ENCODE peak calls at places on chromosomes 6 and 20, in five cellular contexts. S is fibroblast of lung; Z is stomach; J is ascending aorta; T is naive thymus-derived CD4-positive, alpha-beta T cell. Q is an unnamed sample. For H3K4me1, the result is how much of the 10 kb centered on the place peaks cover.

GRCh38 chr6:145829102-145829501 is 14.5 kb upstream of the FBXO30 start:
- DNase-seq in S (no peak), Z (no peak), J (no peak), T (no peak), Q (no peak)

GRCh38 chr20:51134405-51134804 is 111.5 kb upstream of the KCNG1 start:
- DNase-seq in S (no peak), Z (no peak), J (peak), T (no peak), Q (no peak)

GRCh38 chr6:148760568-148761531 is 14.0 kb downstream of the UST start:
- DNase-seq in S (peak), Z (peak), J (peak), T (peak), Q (peak)

GRCh38 chr6:105985098-105985815 is 100.9 kb upstream of the PRDM1 start:
- DNase-seq in S (no peak), Z (no peak), J (no peak), T (no peak), Q (peak)

GRCh38 chr6:170024940-170025339 is 265.9 kb downstream of the DLL1 start:
- DNase-seq in S (peak), Z (peak), J (peak), T (no peak), Q (peak)

GRCh38 chr6:151021878-151022277 is 156.4 kb downstream of the MTHFD1L start:
- DNase-seq in S (peak), Z (no peak), J (peak), T (no peak), Q (no peak)

GRCh38 chr6:137794510-137795200 is 72.4 kb upstream of the TNFAIP3 start:
- DNase-seq in S (no peak), Z (no peak), J (no peak), T (no peak), Q (no peak)

GRCh38 chr20:37308098-37309050 is 18.9 kb downstream of the MANBAL start:
- DNase-seq in S (no peak), Z (no peak), J (no peak), T (no peak), Q (no peak)

GRCh38 chr6:150543178-150543577 is 56.5 kb upstream of the PLEKHG1 start:
- DNase-seq in S (no peak), Z (no peak), J (no peak), T (no peak), Q (no peak)

GRCh38 chr6:168314948-168315347 is 4.6 kb downstream of the DACT2 start:
- DNase-seq in S (no peak), Z (no peak), J (no peak), T (no peak), Q (no peak)

GRCh38 chr20:47243906-47244305 is 112.6 kb downstream of the ZMYND8 start:
- DNase-seq in S (no peak), Z (no peak), J (no peak), T (no peak), Q (no peak)

GRCh38 chr6:10429638-10430427 is 15.0 kb upstream of the TFAP2A start:
- DNase-seq in S (peak), Z (no peak), J (no peak), T (no peak), Q (peak)

GRCh38 chr6:85453490-85453889 is 3.6 kb downstream of the NT5E start:
- DNase-seq in S (no peak), Z (no peak), J (no peak), T (no peak), Q (no peak)
- H3K4me3 ChIP-seq in S (peak), Z (no peak), J (no peak), T (no peak), Q (no peak)

DNA sequence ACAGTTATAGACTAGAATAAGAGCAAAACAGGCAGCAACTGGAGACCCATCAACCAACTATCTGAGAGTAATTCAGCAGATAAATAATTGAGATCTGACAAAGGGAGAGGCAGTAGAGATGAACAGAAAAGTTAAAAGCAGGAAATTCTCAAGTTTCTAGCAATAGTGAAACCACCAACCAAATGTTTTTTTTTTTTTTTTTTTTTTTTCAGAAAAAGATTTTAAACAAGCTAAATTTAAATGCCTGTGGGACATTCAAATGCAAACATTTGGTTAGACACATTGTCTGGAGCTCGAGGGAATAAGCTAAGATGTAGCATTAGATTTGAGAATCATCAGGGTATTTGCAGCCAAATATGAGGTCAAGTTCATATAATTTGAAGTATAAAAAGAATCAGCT is 16.4 kb downstream of the RANBP9 start:
- DNase-seq in S (peak), Z (no peak), J (no peak), T (no peak), Q (no peak)
- H3K4me1 ChIP-seq in S (under half), Z (under half), J (under half), T (under half), Q (under half)

DNA sequence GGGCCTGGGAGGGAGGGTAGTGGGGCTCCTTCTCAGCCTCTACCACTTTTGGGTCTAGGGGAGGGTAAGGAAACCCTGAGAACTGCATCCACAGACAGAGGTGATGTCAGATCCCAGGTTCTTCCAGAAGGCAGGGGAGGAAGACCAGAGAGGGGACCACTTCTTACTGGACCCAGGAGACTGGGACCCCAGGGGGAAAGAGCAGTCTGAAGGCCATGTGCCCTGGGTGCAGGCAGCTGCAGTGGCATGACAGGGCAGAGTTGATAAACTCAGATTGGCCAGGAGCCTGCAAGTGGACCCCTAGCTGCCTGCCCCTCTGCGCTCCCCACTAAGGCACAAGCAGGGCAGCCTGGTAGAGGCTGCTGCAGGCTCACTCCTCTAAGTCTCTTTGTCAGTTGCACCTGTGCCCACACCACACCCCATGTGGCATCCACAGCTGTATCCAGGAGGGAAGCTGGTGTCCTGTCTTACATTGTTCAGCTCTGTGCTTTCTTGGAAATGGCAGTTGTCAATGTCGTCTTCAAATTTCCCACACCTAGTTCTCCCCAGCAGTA is 2.7 kb downstream of the CST9L start:
- DNase-seq in S (no peak), Z (no peak), J (no peak), T (no peak), Q (no peak)
- H3K4me3 ChIP-seq in S (no peak), Z (no peak), J (no peak), T (no peak), Q (no peak)

DNA sequence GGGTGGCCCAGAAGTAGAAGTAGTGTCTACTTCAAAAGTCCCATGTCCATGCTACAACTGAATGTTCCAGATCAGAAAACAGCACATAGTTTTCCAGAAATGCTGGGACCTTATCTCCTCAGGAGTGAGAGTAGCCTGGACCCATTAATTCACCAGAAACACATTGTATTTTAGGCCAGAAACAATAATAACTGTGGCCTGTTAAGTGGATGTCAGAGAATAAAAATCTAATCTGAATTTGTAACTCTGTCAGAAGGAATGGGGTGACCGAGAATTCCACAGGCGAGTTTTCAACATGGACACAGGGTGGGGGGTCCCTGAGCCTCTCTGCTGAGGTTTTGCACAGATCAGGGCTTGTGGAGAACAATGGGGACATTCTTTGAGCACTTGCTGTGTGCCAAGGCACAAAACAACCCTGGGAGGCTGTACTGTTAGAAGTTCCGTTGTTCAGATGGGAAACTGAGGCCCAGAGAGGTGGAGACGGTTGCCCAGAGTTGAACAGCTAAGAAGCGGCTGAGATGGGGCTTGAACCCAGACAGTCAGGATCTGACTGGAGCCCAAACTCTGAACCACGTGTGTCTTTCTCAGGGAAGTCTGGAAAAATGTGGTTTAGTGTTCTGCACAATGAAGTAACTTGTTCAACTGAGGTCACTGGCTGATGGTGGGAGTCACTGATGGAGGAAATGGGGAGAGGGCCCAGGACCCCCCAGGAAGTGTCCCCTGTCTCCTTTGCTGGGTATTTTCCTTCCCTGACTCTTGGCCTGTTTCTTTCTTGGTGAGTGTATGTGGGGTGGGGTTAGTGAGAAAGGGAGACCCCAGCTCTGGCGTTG is 44.2 kb downstream of the SNAI1 start:
- DNase-seq in S (no peak), Z (no peak), J (no peak), T (no peak), Q (no peak)
- H3K4me1 ChIP-seq in S (under half), Z (under half), J (under half), T (under half), Q (under half)

GRCh38 chr6:33668328-33668727 is 43.2 kb downstream of the UQCC2 start:
- DNase-seq in S (no peak), Z (no peak), J (no peak), T (no peak), Q (no peak)
- H3K4me3 ChIP-seq in S (no peak), Z (no peak), J (no peak), T (no peak), Q (no peak)

GRCh38 chr6:3041147-3041546 is 27.1 kb upstream of the RIPK1 start:
- DNase-seq in S (no peak), Z (no peak), J (no peak), T (no peak), Q (no peak)
- H3K4me1 ChIP-seq in S (under half), Z (under half), J (under half), T (under half), Q (under half)

Q was measured in mucosa of descending colon.